ENCODE peak calls at places on chromosome 22, in four cellular contexts. D is brain microvascular endothelial cell, R is lung, A is esophagus muscularis mucosa. L is an unnamed sample.

GRCh38 chr22:47379037-47379436 is 616.6 kb downstream of the TBC1D22A start:
- DNase-seq in D (no peak), R (no peak), A (no peak), L (no peak)

GRCh38 chr22:22771696-22772377 is 115.8 kb upstream of the IGLL5 start:
- DNase-seq in A (no peak), D (no peak), R (no peak), L (peak; percentile 18)

GRCh38 chr22:17087176-17088131 is 2.7 kb downstream of the IL17RA start:
- DNase-seq in R (no peak), D (peak; percentile 34), A (no peak), L (no peak)

GRCh38 chr22:50673231-50674126 is 856 bp downstream of the SHANK3 start:
- DNase-seq in D (no peak), R (no peak), A (peak; percentile 80), L (peak; percentile 28)

GRCh38 chr22:19291218-19291579 is 320 bp downstream of the CLTCL1 start:
- DNase-seq in R (no peak), D (no peak), A (peak; percentile 87), L (no peak)

GRCh38 chr22:47270463-47271135 is 508.1 kb downstream of the TBC1D22A start:
- DNase-seq in R (no peak), A (no peak), D (no peak), L (no peak)

GRCh38 chr22:19875061-19875530 is 20.4 kb upstream of the GNB1L start:
- DNase-seq in R (no peak), D (no peak), A (no peak), L (no peak)

GRCh38 chr22:36737776-36738175 is 34.2 kb upstream of the CACNG2 start:
- DNase-seq in R (no peak), D (no peak), A (no peak), L (peak; percentile 64)

GRCh38 chr22:50264104-50264745 is 2.7 kb upstream of the MAPK12 start:
- DNase-seq in D (no peak), R (no peak), A (no peak), L (no peak)

GRCh38 chr22:50574383-50574755 is 3.9 kb downstream of the CPT1B start:
- DNase-seq in D (no peak), A (no peak), R (no peak), L (no peak)

GRCh38 chr22:45155050-45155840 is 8.5 kb upstream of the NUP50 start:
- DNase-seq in R (no peak), D (no peak), A (no peak), L (no peak)

GRCh38 chr22:47042116-47042825 is 279.8 kb downstream of the TBC1D22A start:
- DNase-seq in R (no peak), A (no peak), D (no peak), L (no peak)

GRCh38 chr22:30411780-30412179 is 13.8 kb upstream of the MTFP1 start:
- DNase-seq in D (no peak), R (no peak), A (no peak), L (no peak)

GRCh38 chr22:29327089-29327764 is 11.7 kb upstream of the RASL10A start:
- DNase-seq in A (no peak), D (no peak), R (no peak), L (no peak)

GRCh38 chr22:29329581-29329980 is 14.1 kb upstream of the RASL10A start:
- DNase-seq in D (no peak), A (no peak), R (no peak), L (no peak)

GRCh38 chr22:29326481-29326880 is 11.0 kb upstream of the RASL10A start:
- DNase-seq in R (no peak), A (no peak), D (no peak), L (no peak)

GRCh38 chr22:29328566-29329500 is 13.3 kb upstream of the RASL10A start:
- DNase-seq in R (no peak), D (no peak), A (no peak), L (no peak)

DNA sequence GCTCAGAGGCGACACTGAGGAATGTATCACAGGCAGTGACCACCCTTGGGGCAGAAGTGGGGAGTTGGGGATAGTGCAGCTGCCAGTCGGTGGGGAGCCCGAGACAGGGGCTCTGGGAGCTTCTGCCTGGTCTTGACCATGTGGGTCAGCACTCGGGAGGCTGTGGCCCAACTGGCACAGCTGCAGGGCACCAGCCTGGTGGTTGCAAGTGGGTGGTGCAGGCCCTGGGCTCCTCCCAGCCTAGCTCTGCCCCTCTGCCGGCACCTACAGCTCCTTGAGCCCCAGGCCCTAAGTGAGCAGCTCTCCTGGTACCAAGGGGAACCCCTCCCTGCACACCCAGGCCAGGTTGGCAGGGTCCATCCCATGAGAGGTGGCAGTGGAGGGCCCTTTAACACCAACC is 12.6 kb upstream of the RASL10A start:
- DNase-seq in D (no peak), R (no peak), A (no peak), L (no peak)
- H3K27ac ChIP-seq in D (no peak overlapping the region), R (no peak overlapping the region), A (no peak overlapping the region), L (no peak overlapping the region)

GRCh38 chr22:26477341-26477731 is 6.2 kb downstream of the HPS4 start:
- DNase-seq in R (no peak), A (no peak), D (peak; percentile 17), L (no peak)
- H3K36me3 ChIP-seq in R (peaks cover 13% of the 10 kb centered on the region), A (peaks cover 54% of the 10 kb centered on the region), D (peaks cover 2% of the 10 kb centered on the region), L (peaks cover 47% of the 10 kb centered on the region)

DNA sequence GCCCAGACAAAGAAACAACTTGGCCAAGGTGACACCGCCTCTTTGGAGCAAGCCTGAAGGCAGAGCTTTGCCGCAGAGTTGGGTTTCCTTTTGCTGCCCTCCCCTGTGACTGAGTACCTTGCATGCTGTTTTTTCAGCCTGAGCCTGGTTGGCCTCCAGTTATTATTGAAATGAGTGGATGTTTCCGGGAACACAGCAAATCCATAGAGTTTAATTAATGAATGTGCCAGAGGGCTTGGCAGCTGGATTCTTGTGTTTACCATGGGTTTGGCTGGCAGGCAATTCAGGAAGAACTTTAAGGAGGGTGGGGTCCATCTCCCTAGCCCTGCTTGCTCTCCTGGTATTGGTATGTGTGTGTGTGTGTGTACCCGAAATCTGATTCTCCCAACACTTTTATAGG is 65.6 kb upstream of the CRYBB3 start:
- DNase-seq in R (peak; percentile 65), A (no peak), D (no peak), L (no peak)
- H3K27ac ChIP-seq in R (peak overlapping the region; percentile 83), A (peak overlapping the region; percentile 76), D (no peak overlapping the region), L (no peak overlapping the region)

GRCh38 chr22:42168476-42168875 is 37.9 kb upstream of the CYP2D6 start:
- DNase-seq in A (no peak), D (no peak), R (no peak), L (no peak)
- H3K36me3 ChIP-seq in A (peaks cover 20% of the 10 kb centered on the region), D (peaks cover 11% of the 10 kb centered on the region), R (peaks cover 21% of the 10 kb centered on the region), L (peaks cover 13% of the 10 kb centered on the region)

L was measured in right atrium auricular region.